ENCODE peak calls at places on chromosomes 1 and 21, in eight cellular contexts. U is EL; X is stomach; D is glutamatergic neuron; Z is memory B cell; P is adipocyte; N is stimulated activated effector memory CD8-positive, alpha-beta T cell treated with anti-CD3 and anti-CD28 coated beads, Interleukin-12 subunit alpha, Interleukin-12 subunit beta, amount 100 ng/mL, for 72 hours; C is non-pigmented ciliary epithelial cell. Y is an unnamed sample.

GRCh38 chr1:161706116-161706482 is 930 bp upstream of the FCRLA start:
- DNase-seq in C (no peak), X (no peak), P (no peak), N (no peak), D (no peak), U (peak; percentile 77), Z (no peak), Y (no peak)

GRCh38 chr1:112828716-112829115 is 113.6 kb upstream of the PPM1J start:
- DNase-seq in X (no peak), Z (no peak), N (no peak), D (no peak), P (no peak), C (no peak), U (no peak), Y (no peak)

GRCh38 chr1:61448934-61449368 is 276.0 kb downstream of the TM2D1 start:
- DNase-seq in N (no peak), X (no peak), Z (no peak), D (no peak), C (no peak), P (no peak), U (no peak), Y (no peak)

GRCh38 chr1:65339866-65340483 is 30.6 kb downstream of the DNAJC6 start:
- DNase-seq in X (no peak), U (peak; percentile 66), P (peak; percentile 68), D (no peak), C (no peak), N (no peak), Z (no peak), Y (peak; percentile 45)

GRCh38 chr1:42961560-42962091 is 3.0 kb upstream of the SLC2A1 start:
- DNase-seq in U (no peak), D (no peak), P (peak; percentile 53), N (no peak), Z (no peak), C (no peak), X (no peak), Y (no peak)

GRCh38 chr1:78015148-78015547 is 10.4 kb downstream of the DNAJB4 start:
- DNase-seq in X (no peak), D (no peak), U (no peak), Z (no peak), P (no peak), C (no peak), N (no peak), Y (no peak)

GRCh38 chr21:35372201-35372600 is 323.1 kb upstream of the RUNX1 start:
- DNase-seq in U (no peak), X (no peak), C (no peak), N (no peak), D (no peak), P (no peak), Z (no peak), Y (no peak)

GRCh38 chr1:28136636-28137613 is 39.6 kb downstream of the PTAFR start:
- DNase-seq in U (peak; percentile 65), C (no peak), Z (no peak), D (no peak), N (no peak), P (no peak), X (no peak), Y (no peak)

GRCh38 chr1:160209656-160210046 is 4.5 kb downstream of the PEA15 start:
- DNase-seq in C (no peak), D (no peak), X (no peak), N (no peak), Z (no peak), P (peak; percentile 42), U (no peak), Y (peak; percentile 25)

GRCh38 chr1:87953732-87954344 is 625.2 kb downstream of the LMO4 start:
- DNase-seq in P (peak; percentile 79), X (peak; percentile 75), C (peak; percentile 43), Z (peak; percentile 56), D (peak; percentile 52), N (peak; percentile 28), U (peak; percentile 67), Y (peak; percentile 86)

GRCh38 chr1:168803696-168804510 is 74.9 kb upstream of the DPT start:
- DNase-seq in P (no peak), X (no peak), Z (no peak), N (no peak), C (no peak), D (no peak), U (no peak), Y (peak; percentile 59)

GRCh38 chr1:151934048-151934493 is 24.8 kb upstream of the THEM4 start:
- DNase-seq in U (peak; percentile 68), C (peak; percentile 19), N (peak; percentile 36), Z (peak; percentile 52), P (peak; percentile 89), X (peak; percentile 40), D (peak; percentile 19), Y (peak; percentile 79)

Y was measured in astrocyte of the hippocampus.